ENCODE peak calls at places on chromosomes 1 and 21, in six cellular contexts. A, T, D, K, S and U are unnamed samples.

GRCh38 chr1:246931549-246932365 is at the start of gene AHCTF1:
- DNase-seq in A (peak), T (peak), D (peak), K (peak), S (peak), U (peak)

GRCh38 chr1:44015206-44015605 is 16.1 kb downstream of the SLC6A9 start:
- DNase-seq in A (no peak), T (no peak), D (no peak), K (no peak), S (peak), U (no peak)

GRCh38 chr1:219523411-219523810 is 89.5 kb downstream of the ZC3H11B start:
- DNase-seq in A (no peak), T (no peak), D (no peak), K (no peak), S (no peak), U (peak)

GRCh38 chr1:181015258-181015630 is 7.4 kb downstream of the STX6 start:
- DNase-seq in A (no peak), T (peak), D (no peak), K (no peak), S (no peak), U (no peak)

GRCh38 chr1:3032371-3032862 is 11.2 kb downstream of the ACTRT2 start:
- DNase-seq in A (no peak), T (no peak), D (no peak), K (no peak), S (no peak), U (no peak)

GRCh38 chr21:42269382-42269781 is 45.8 kb downstream of the TFF3 start:
- DNase-seq in A (no peak), T (no peak), D (peak), K (no peak), S (no peak), U (no peak)

GRCh38 chr1:77776007-77776725 is 3.3 kb upstream of the MIGA1 start:
- DNase-seq in A (no peak), T (no peak), D (no peak), K (no peak), S (no peak), U (no peak)

GRCh38 chr1:175927944-175928343 is 184.5 kb upstream of the TNR start:
- DNase-seq in A (no peak), T (no peak), D (no peak), K (no peak), S (no peak), U (no peak)

GRCh38 chr1:93979718-93980319 is 70.6 kb upstream of the GCLM start:
- DNase-seq in A (no peak), T (no peak), D (peak), K (no peak), S (peak), U (peak)

GRCh38 chr1:84506729-84507453 is 510 bp upstream of the GNG5 start:
- DNase-seq in A (no peak), T (no peak), D (no peak), K (no peak), S (no peak), U (no peak)

GRCh38 chr1:153509729-153510354 is 25.9 kb downstream of the S100A6 start:
- DNase-seq in A (peak), T (peak), D (peak), K (peak), S (no peak), U (peak)

GRCh38 chr21:32732544-32732943 is 4.7 kb upstream of the SYNJ1 start:
- DNase-seq in A (no peak), T (no peak), D (no peak), K (no peak), S (no peak), U (no peak)

GRCh38 chr1:234605493-234605982 is 4.4 kb downstream of the IRF2BP2 start:
- DNase-seq in A (no peak), T (no peak), D (no peak), K (no peak), S (no peak), U (no peak)

GRCh38 chr1:183804382-183804781 is 538 bp upstream of the RGL1 start:
- DNase-seq in A (no peak), T (no peak), D (no peak), K (no peak), S (peak), U (no peak)